ENCODE peak calls at places on chromosomes 16 and 17, in seven cellular contexts. C is pancreas; I is B cell; W is skeletal muscle cell; J is H1; E is stimulated activated CD8-positive, alpha-beta memory T cell treated with anti-CD3 and anti-CD28 coated beads, Interleukin-15, amount 100 ng/mL, for 1 hour; G is anterior cingulate cortex. Z is an unnamed sample.

GRCh38 chr16:66427036-66427446 is at the start of gene BEAN1:
- DNase-seq in W (no peak), J (no peak), G (no peak), C (no peak), E (no peak), I (no peak), Z (no peak)

GRCh38 chr17:50737118-50737698 is 17.8 kb downstream of the LUC7L3 start:
- DNase-seq in C (no peak), W (no peak), G (no peak), E (no peak), I (no peak), J (no peak), Z (no peak)

GRCh38 chr17:49315551-49315951 is 46.5 kb downstream of the ZNF652 start:
- DNase-seq in G (peak), I (peak), C (peak), W (peak), E (peak), J (peak), Z (peak)

GRCh38 chr17:60699090-60699489 is 21.4 kb downstream of the BCAS3 start:
- DNase-seq in G (no peak), E (no peak), I (no peak), W (no peak), C (no peak), J (no peak), Z (no peak)

GRCh38 chr16:59192551-59193199 is 458.6 kb upstream of the GOT2 start:
- DNase-seq in J (no peak), I (no peak), W (no peak), G (no peak), C (no peak), E (no peak), Z (no peak)

GRCh38 chr16:77744136-77744535 is 21.8 kb downstream of the NUDT7 start:
- DNase-seq in I (no peak), W (no peak), E (no peak), G (no peak), C (no peak), J (no peak), Z (no peak)

GRCh38 chr17:77544347-77544746 is 403.6 kb downstream of the SEC14L1 start:
- DNase-seq in C (no peak), G (no peak), I (no peak), J (no peak), W (no peak), E (no peak), Z (no peak)

GRCh38 chr17:45426561-45426960 is 6.1 kb downstream of the ARHGAP27 start:
- DNase-seq in C (no peak), I (no peak), E (no peak), G (no peak), W (no peak), J (no peak), Z (no peak)

GRCh38 chr17:47131761-47132160 is 57.3 kb downstream of the CDC27 start:
- DNase-seq in J (no peak), C (no peak), E (no peak), G (no peak), W (no peak), I (no peak), Z (no peak)

GRCh38 chr17:82927311-82927660 is 87.5 kb upstream of the ZNF750 start:
- DNase-seq in I (no peak), W (no peak), C (no peak), J (no peak), G (no peak), E (no peak), Z (no peak)

GRCh38 chr16:21990381-21990944 is 10.5 kb downstream of the PDZD9 start:
- DNase-seq in W (no peak), J (no peak), G (no peak), C (no peak), E (no peak), I (no peak), Z (no peak)

GRCh38 chr16:27759947-27760844 is 210.3 kb downstream of the KATNIP start:
- DNase-seq in I (no peak), E (no peak), G (no peak), C (no peak), J (no peak), W (no peak), Z (no peak)

Z was measured in CD4-positive, alpha-beta T cell.